ENCODE peak calls at places on chromosomes 11 and 22, in eight cellular contexts. One of them, this sample, is unnamed.

GRCh38 chr11:124839051-124839971 is 25.9 kb upstream of the ROBO3 start:
- DNase-seq in left lobe of liver: no peak
- DNase-seq in HT1080: no peak
- DNase-seq in T-cell: no peak
- DNase-seq in EH: no peak
- DNase-seq in AG08395: no peak
- DNase-seq in endothelial cell: peak
- DNase-seq in left ventricle myocardium inferior: no peak
- DNase-seq in this sample: no peak

GRCh38 chr11:20672575-20672974 is 3.2 kb downstream of the NELL1 start:
- DNase-seq in endothelial cell: no peak
- DNase-seq in AG08395: no peak
- DNase-seq in T-cell: no peak
- DNase-seq in left lobe of liver: no peak
- DNase-seq in EH: no peak
- DNase-seq in HT1080: no peak
- DNase-seq in left ventricle myocardium inferior: no peak
- DNase-seq in this sample: no peak

GRCh38 chr11:48064306-48064705 is 83.9 kb downstream of the PTPRJ start:
- DNase-seq in left ventricle myocardium inferior: no peak
- DNase-seq in T-cell: no peak
- DNase-seq in AG08395: peak
- DNase-seq in EH: peak
- DNase-seq in left lobe of liver: no peak
- DNase-seq in HT1080: peak
- DNase-seq in endothelial cell: no peak
- DNase-seq in this sample: no peak

GRCh38 chr11:27255447-27255828 is 107.6 kb downstream of the CCDC34 start:
- DNase-seq in left lobe of liver: no peak
- DNase-seq in left ventricle myocardium inferior: no peak
- DNase-seq in endothelial cell: no peak
- DNase-seq in HT1080: peak
- DNase-seq in EH: peak
- DNase-seq in T-cell: no peak
- DNase-seq in AG08395: no peak
- DNase-seq in this sample: no peak

GRCh38 chr11:64856382-64857227 is 12.2 kb upstream of the CDC42BPG start:
- DNase-seq in AG08395: peak
- DNase-seq in HT1080: peak
- DNase-seq in EH: peak
- DNase-seq in T-cell: no peak
- DNase-seq in endothelial cell: no peak
- DNase-seq in left lobe of liver: no peak
- DNase-seq in left ventricle myocardium inferior: no peak
- DNase-seq in this sample: peak

GRCh38 chr11:61315260-61315659 is 17.6 kb downstream of the DDB1 start:
- DNase-seq in left lobe of liver: no peak
- DNase-seq in T-cell: no peak
- DNase-seq in EH: no peak
- DNase-seq in left ventricle myocardium inferior: no peak
- DNase-seq in HT1080: no peak
- DNase-seq in AG08395: no peak
- DNase-seq in endothelial cell: no peak
- DNase-seq in this sample: no peak

GRCh38 chr11:28491431-28491830 is 383.2 kb downstream of the METTL15 start:
- DNase-seq in T-cell: no peak
- DNase-seq in AG08395: no peak
- DNase-seq in left ventricle myocardium inferior: no peak
- DNase-seq in endothelial cell: no peak
- DNase-seq in HT1080: peak
- DNase-seq in left lobe of liver: no peak
- DNase-seq in EH: no peak
- DNase-seq in this sample: no peak

GRCh38 chr11:115220881-115221280 is 283.3 kb downstream of the CADM1 start:
- DNase-seq in AG08395: no peak
- DNase-seq in left lobe of liver: no peak
- DNase-seq in endothelial cell: no peak
- DNase-seq in T-cell: no peak
- DNase-seq in EH: no peak
- DNase-seq in left ventricle myocardium inferior: no peak
- DNase-seq in HT1080: no peak
- DNase-seq in this sample: no peak

GRCh38 chr11:124481365-124482323 is 36.1 kb upstream of the OR8B8 start:
- DNase-seq in left ventricle myocardium inferior: no peak
- DNase-seq in HT1080: peak
- DNase-seq in AG08395: peak
- DNase-seq in endothelial cell: peak
- DNase-seq in T-cell: no peak
- DNase-seq in left lobe of liver: no peak
- DNase-seq in EH: peak
- DNase-seq in this sample: no peak

GRCh38 chr11:102761646-102762238 is 18.7 kb downstream of the MMP10 start:
- DNase-seq in EH: peak
- DNase-seq in T-cell: no peak
- DNase-seq in HT1080: no peak
- DNase-seq in endothelial cell: no peak
- DNase-seq in left lobe of liver: no peak
- DNase-seq in left ventricle myocardium inferior: no peak
- DNase-seq in AG08395: peak
- DNase-seq in this sample: no peak

GRCh38 chr22:28948404-28948803 is 65.0 kb downstream of the ZNRF3 start:
- DNase-seq in AG08395: no peak
- DNase-seq in left lobe of liver: no peak
- DNase-seq in left ventricle myocardium inferior: no peak
- DNase-seq in endothelial cell: no peak
- DNase-seq in EH: no peak
- DNase-seq in HT1080: no peak
- DNase-seq in T-cell: no peak
- DNase-seq in this sample: no peak

GRCh38 chr11:64526356-64526755 is 64.7 kb upstream of the SLC22A12 start:
- DNase-seq in HT1080: no peak
- DNase-seq in left lobe of liver: no peak
- DNase-seq in T-cell: no peak
- DNase-seq in endothelial cell: no peak
- DNase-seq in AG08395: no peak
- DNase-seq in left ventricle myocardium inferior: no peak
- DNase-seq in EH: no peak
- DNase-seq in this sample: no peak

GRCh38 chr11:134597452-134597851 is 185.4 kb upstream of the B3GAT1 start:
- DNase-seq in endothelial cell: no peak
- DNase-seq in T-cell: no peak
- DNase-seq in EH: no peak
- DNase-seq in HT1080: no peak
- DNase-seq in left lobe of liver: peak
- DNase-seq in AG08395: no peak
- DNase-seq in left ventricle myocardium inferior: no peak
- DNase-seq in this sample: no peak

This sample was measured in T-helper 2 cell.